ENCODE peak calls at places on chromosomes 12 and 14, in nine cellular contexts. J is fibroblast of mammary gland, M is esophagus squamous epithelium, A is hepatocyte, T is WTC11, O is lower leg skin, Z is GM10248, L is tibial nerve, I is GM12864. E is an unnamed sample.

GRCh38 chr12:96303656-96304055 is 96.6 kb downstream of the CDK17 start:
- DNase-seq in J (no peak), M (no peak), A (no peak), T (no peak), O (no peak), Z (no peak), L (no peak), I (no peak), E (no peak)

GRCh38 chr14:103646189-103646588 is 17.2 kb downstream of the KLC1 start:
- DNase-seq in J (no peak), M (no peak), A (no peak), T (no peak), O (no peak), Z (no peak), L (no peak), I (no peak), E (no peak)

GRCh38 chr12:112847708-112848337 is 56.3 kb downstream of the RPH3A start:
- DNase-seq in J (no peak), M (no peak), A (no peak), T (peak; percentile 38), O (no peak), Z (no peak), L (no peak), I (no peak), E (no peak)

GRCh38 chr12:80837342-80837978 is 100.3 kb downstream of the LIN7A start:
- DNase-seq in J (peak; percentile 78), M (no peak), A (peak; percentile 62), T (peak; percentile 48), O (no peak), Z (no peak), L (peak; percentile 21), I (no peak), E (no peak)

GRCh38 chr12:71191509-71192196 is 33.9 kb upstream of the TSPAN8 start:
- DNase-seq in J (no peak), M (no peak), A (no peak), T (no peak), O (no peak), Z (no peak), L (no peak), I (no peak), E (no peak)

GRCh38 chr12:4091001-4091789 is 182.4 kb upstream of the CCND2 start:
- DNase-seq in J (no peak), M (no peak), A (no peak), T (no peak), O (no peak), Z (no peak), L (no peak), I (no peak), E (no peak)

GRCh38 chr12:97169922-97170321 is 262.9 kb downstream of the NEDD1 start:
- DNase-seq in J (no peak), M (no peak), A (no peak), T (no peak), O (no peak), Z (no peak), L (no peak), I (no peak), E (no peak)

GRCh38 chr12:105212431-105212830 is 23.5 kb downstream of the APPL2 start:
- DNase-seq in J (peak; percentile 84), M (no peak), A (no peak), T (no peak), O (no peak), Z (no peak), L (no peak), I (no peak), E (no peak)

GRCh38 chr12:132271755-132272092 is 57.7 kb downstream of the GALNT9 start:
- DNase-seq in J (no peak), M (no peak), A (no peak), T (no peak), O (no peak), Z (no peak), L (no peak), I (no peak), E (no peak)

GRCh38 chr12:71312767-71313375 is 126.7 kb upstream of the LGR5 start:
- DNase-seq in J (peak; percentile 47), M (no peak), A (peak; percentile 16), T (no peak), O (no peak), Z (no peak), L (no peak), I (no peak), E (no peak)

GRCh38 chr12:98951401-98951800 is 306.3 kb downstream of the APAF1 start:
- DNase-seq in J (no peak), M (no peak), A (no peak), T (no peak), O (no peak), Z (no peak), L (no peak), I (no peak), E (no peak)

GRCh38 chr12:52539024-52539820 is 13.7 kb downstream of the KRT71 start:
- DNase-seq in J (peak; percentile 74), M (no peak), A (peak; percentile 83), T (no peak), O (no peak), Z (no peak), L (no peak), I (no peak), E (no peak)

GRCh38 chr14:93543766-93544165 is 113.0 kb downstream of the UNC79 start:
- DNase-seq in J (peak; percentile 42), M (no peak), A (peak; percentile 31), T (no peak), O (no peak), Z (no peak), L (no peak), I (no peak), E (no peak)

GRCh38 chr14:94129758-94130414 is 482 bp upstream of the IFI27L2 start:
- DNase-seq in J (peak; percentile 75), M (no peak), A (peak; percentile 49), T (no peak), O (peak; percentile 41), Z (no peak), L (peak; percentile 63), I (no peak), E (no peak)

GRCh38 chr12:124940393-124941169 is 26.1 kb upstream of the UBC start:
- DNase-seq in J (peak; percentile 94), M (no peak), A (peak; percentile 95), T (peak; percentile 88), O (peak; percentile 93), Z (peak; percentile 79), L (peak; percentile 89), I (peak; percentile 74), E (peak; percentile 83)

DNA sequence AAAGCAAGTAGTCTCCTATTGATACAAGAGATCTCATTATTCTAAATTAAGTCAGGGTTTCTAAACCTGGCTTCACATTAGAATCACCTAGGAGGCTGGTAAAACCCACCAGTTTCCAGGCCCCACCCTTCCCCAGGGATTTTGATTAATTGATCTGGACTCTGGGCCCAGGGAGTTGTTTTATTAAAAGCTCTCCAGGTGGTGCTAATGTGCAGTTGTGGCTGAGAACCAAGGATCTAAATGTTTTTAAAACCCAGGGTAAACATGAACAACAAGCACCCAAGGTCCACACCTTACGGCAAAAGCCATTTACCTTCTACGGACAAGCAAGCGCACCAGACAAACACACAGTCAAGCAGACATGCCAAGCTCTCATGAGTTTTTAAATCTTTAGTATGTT is 73.9 kb downstream of the SLC2A13 start:
- DNase-seq in J (peak; percentile 5), M (no peak), A (no peak), T (no peak), O (no peak), Z (no peak), L (no peak), I (no peak), E (no peak)
- TF ChIP-seq CTCF in J (no peak), M (no peak), A (no peak), T (no peak), O (no peak), Z (no peak), L (no peak), I (no peak), E (no peak)

GRCh38 chr14:54715244-54715643 is 148.3 kb downstream of the SAMD4A start:
- DNase-seq in J (peak; percentile 61), M (no peak), A (no peak), T (no peak), O (no peak), Z (no peak), L (no peak), I (no peak), E (no peak)
- TF ChIP-seq CTCF in J (peak; percentile 44), M (no peak), A (no peak), T (no peak), O (no peak), Z (no peak), L (no peak), I (no peak), E (no peak)

GRCh38 chr12:82121545-82121944 is 236.6 kb downstream of the CCDC59 start:
- DNase-seq in J (no peak), M (no peak), A (no peak), T (no peak), O (no peak), Z (no peak), L (no peak), I (no peak), E (no peak)
- TF ChIP-seq CTCF in J (no peak), M (no peak), A (no peak), T (no peak), O (no peak), Z (no peak), L (no peak), I (no peak), E (no peak)

GRCh38 chr12:100995201-100995600 is 200.6 kb downstream of the ANO4 start:
- DNase-seq in J (peak; percentile 71), M (no peak), A (no peak), T (no peak), O (no peak), Z (peak; percentile 26), L (no peak), I (peak; percentile 21), E (no peak)

GRCh38 chr12:100992194-100992593 is 197.6 kb downstream of the ANO4 start:
- DNase-seq in J (no peak), M (no peak), A (no peak), T (no peak), O (no peak), Z (no peak), L (no peak), I (no peak), E (no peak)

GRCh38 chr12:100991059-100991562 is 196.5 kb downstream of the ANO4 start:
- DNase-seq in J (no peak), M (no peak), A (no peak), T (no peak), O (no peak), Z (no peak), L (no peak), I (no peak), E (no peak)

GRCh38 chr12:100995771-100996170 is 201.2 kb downstream of the ANO4 start:
- DNase-seq in J (no peak), M (no peak), A (no peak), T (no peak), O (no peak), Z (peak; percentile 19), L (no peak), I (peak; percentile 49), E (no peak)

GRCh38 chr12:100993916-100994315 is 199.3 kb downstream of the ANO4 start:
- DNase-seq in J (no peak), M (no peak), A (no peak), T (no peak), O (no peak), Z (no peak), L (no peak), I (no peak), E (no peak)
- TF ChIP-seq CTCF in J (no peak), M (no peak), A (no peak), T (no peak), O (no peak), Z (no peak), L (no peak), I (no peak), E (peak; percentile 54)